ENCODE peak calls at places on chromosome 7, in ten cellular contexts. K is HFFc6; F is epithelial cell of prostate; V is MG63; B is fibroblast of mammary gland; D is stimulated activated naive CD8-positive, alpha-beta T cell treated with anti-CD3 and anti-CD28 coated beads, Interleukin-15, Interleukin-2, amounts not matched to agents 100 U/mL and 50 U/mL, for 24 hours; X is iPS-NIHi11; J is BJ; G is Kasumi-1; M is cardiac fibroblast. U is an unnamed sample.

GRCh38 chr7:134804351-134804750 is 24.9 kb downstream of the CALD1 start:
- DNase-seq in M (peak), B (no peak), D (no peak), V (no peak), J (no peak), X (peak), G (no peak), F (no peak), K (no peak), U (no peak)

GRCh38 chr7:117750612-117751563 is 122.4 kb downstream of the CTTNBP2 start:
- DNase-seq in G (peak), M (peak), X (no peak), F (no peak), B (peak), V (no peak), K (no peak), D (no peak), J (no peak), U (peak)

GRCh38 chr7:22356010-22356854 is 722 bp downstream of the RAPGEF5 start:
- DNase-seq in X (peak), K (no peak), G (no peak), V (peak), M (no peak), F (no peak), D (no peak), B (no peak), J (no peak), U (no peak)

GRCh38 chr7:55538538-55538937 is 33.8 kb downstream of the VOPP1 start:
- DNase-seq in K (peak), J (peak), M (peak), D (no peak), X (no peak), B (peak), V (no peak), G (no peak), F (peak), U (peak)

GRCh38 chr7:102469351-102469971 is 4.7 kb downstream of the LRWD1 start:
- DNase-seq in X (no peak), B (no peak), K (no peak), F (no peak), D (peak), M (no peak), J (no peak), V (no peak), G (no peak), U (no peak)

GRCh38 chr7:105675873-105676484 is 94.7 kb upstream of the EFCAB10 start:
- DNase-seq in D (peak), G (peak), V (no peak), F (no peak), M (no peak), K (no peak), X (no peak), B (no peak), J (no peak), U (no peak)

GRCh38 chr7:37817219-37817618 is 31.2 kb upstream of the NME8 start:
- DNase-seq in K (no peak), G (no peak), M (no peak), X (no peak), V (no peak), F (no peak), D (no peak), B (no peak), J (no peak), U (no peak)

GRCh38 chr7:111198255-111198654 is 107.3 kb downstream of the LRRN3 start:
- DNase-seq in B (peak), M (peak), G (no peak), J (peak), F (peak), X (no peak), D (no peak), K (peak), V (peak), U (peak)

GRCh38 chr7:84337386-84337785 is 142.8 kb upstream of the SEMA3A start:
- DNase-seq in D (no peak), B (peak), K (no peak), F (peak), J (no peak), V (no peak), X (no peak), M (peak), G (no peak), U (no peak)

GRCh38 chr7:28732037-28732869 is 225.9 kb downstream of the TRIL start:
- DNase-seq in G (no peak), B (peak), K (peak), V (peak), M (peak), F (no peak), J (no peak), X (no peak), D (no peak), U (peak)

GRCh38 chr7:130667593-130668257 is 823 bp downstream of the COPG2 start:
- DNase-seq in M (peak), D (no peak), G (no peak), X (peak), V (no peak), B (peak), J (no peak), K (no peak), F (no peak), U (no peak)

GRCh38 chr7:66964391-66964790 is 31.0 kb downstream of the SBDS start:
- DNase-seq in K (peak), G (no peak), J (peak), M (peak), D (no peak), B (peak), V (no peak), F (no peak), X (no peak), U (peak)

GRCh38 chr7:44977304-44977858 is 1.4 kb downstream of the MYO1G start:
- DNase-seq in D (peak), J (no peak), M (no peak), X (no peak), V (no peak), F (no peak), B (no peak), K (no peak), G (peak), U (no peak)

GRCh38 chr7:138887872-138888656 is 90.1 kb upstream of the ATP6V0A4 start:
- DNase-seq in M (no peak), D (no peak), G (no peak), X (no peak), B (no peak), J (no peak), F (no peak), K (no peak), V (no peak), U (no peak)

GRCh38 chr7:103712991-103713778 is 267.2 kb upstream of the SLC26A5 start:
- DNase-seq in F (no peak), B (peak), K (peak), D (no peak), J (no peak), X (no peak), G (no peak), M (no peak), V (no peak), U (no peak)

GRCh38 chr7:96784597-96784996 is 75.0 kb upstream of the SEM1 start:
- DNase-seq in X (no peak), B (no peak), V (no peak), G (no peak), D (no peak), K (no peak), F (no peak), J (no peak), M (no peak), U (no peak)

GRCh38 chr7:140214075-140214684 is 37.4 kb upstream of the KDM7A start:
- DNase-seq in V (no peak), G (no peak), M (peak), K (no peak), X (no peak), J (no peak), F (peak), D (no peak), B (peak), U (no peak)